ENCODE peak calls at places on chromosome 19, in seven cellular contexts. One of them, this sample, is unnamed.

GRCh38 chr19:38657633-38658222 is 10.3 kb downstream of the ACTN4 start:
- DNase-seq in HepG2: no peak
- DNase-seq in sigmoid colon: no peak
- DNase-seq in ovary: no peak
- DNase-seq in tibial nerve: no peak
- DNase-seq in stomach: no peak
- DNase-seq in A549: peak; percentile 95
- DNase-seq in this sample: no peak

GRCh38 chr19:44356383-44357111 is at the start of gene ZNF112:
- DNase-seq in A549: peak; percentile 98
- DNase-seq in tibial nerve: peak; percentile 82
- DNase-seq in HepG2: peak; percentile 94
- DNase-seq in stomach: peak; percentile 90
- DNase-seq in sigmoid colon: peak; percentile 93
- DNase-seq in ovary: peak; percentile 83
- DNase-seq in this sample: peak; percentile 90

GRCh38 chr19:47099576-47100050 is 14.0 kb downstream of the ZC3H4 start:
- DNase-seq in HepG2: no peak
- DNase-seq in ovary: no peak
- DNase-seq in sigmoid colon: no peak
- DNase-seq in A549: no peak
- DNase-seq in stomach: no peak
- DNase-seq in tibial nerve: no peak
- DNase-seq in this sample: no peak

GRCh38 chr19:46935066-46935663 is 74.4 kb downstream of the ARHGAP35 start:
- DNase-seq in stomach: no peak
- DNase-seq in tibial nerve: no peak
- DNase-seq in HepG2: no peak
- DNase-seq in A549: no peak
- DNase-seq in sigmoid colon: no peak
- DNase-seq in ovary: no peak
- DNase-seq in this sample: no peak

GRCh38 chr19:41926028-41926860 is 2.0 kb downstream of the ERFL start:
- DNase-seq in sigmoid colon: no peak
- DNase-seq in ovary: no peak
- DNase-seq in stomach: no peak
- DNase-seq in HepG2: no peak
- DNase-seq in tibial nerve: no peak
- DNase-seq in A549: no peak
- DNase-seq in this sample: no peak

GRCh38 chr19:43798546-43799409 is 3.5 kb downstream of the LYPD5 start:
- DNase-seq in stomach: peak; percentile 62
- DNase-seq in ovary: peak; percentile 37
- DNase-seq in sigmoid colon: no peak
- DNase-seq in tibial nerve: no peak
- DNase-seq in A549: peak; percentile 30
- DNase-seq in HepG2: no peak
- DNase-seq in this sample: peak; percentile 69

GRCh38 chr19:38709671-38710415 is 34.4 kb downstream of the CAPN12 start:
- DNase-seq in stomach: no peak
- DNase-seq in sigmoid colon: no peak
- DNase-seq in ovary: no peak
- DNase-seq in tibial nerve: no peak
- DNase-seq in HepG2: no peak
- DNase-seq in A549: no peak
- DNase-seq in this sample: no peak

GRCh38 chr19:13974073-13974472 is 21.8 kb downstream of the DCAF15 start:
- DNase-seq in tibial nerve: no peak
- DNase-seq in ovary: no peak
- DNase-seq in HepG2: no peak
- DNase-seq in A549: peak; percentile 32
- DNase-seq in stomach: peak; percentile 47
- DNase-seq in sigmoid colon: no peak
- DNase-seq in this sample: no peak

GRCh38 chr19:53960886-53961285 is 1.9 kb upstream of the CACNG8 start:
- DNase-seq in ovary: no peak
- DNase-seq in stomach: no peak
- DNase-seq in tibial nerve: no peak
- DNase-seq in HepG2: no peak
- DNase-seq in A549: no peak
- DNase-seq in sigmoid colon: no peak
- DNase-seq in this sample: no peak

GRCh38 chr19:54172413-54172763 is 572 bp downstream of the TMC4 start:
- DNase-seq in ovary: no peak
- DNase-seq in stomach: no peak
- DNase-seq in HepG2: no peak
- DNase-seq in tibial nerve: no peak
- DNase-seq in sigmoid colon: no peak
- DNase-seq in A549: no peak
- DNase-seq in this sample: peak; percentile 57

GRCh38 chr19:18388328-18389094 is 2.6 kb downstream of the GDF15 start:
- DNase-seq in ovary: peak; percentile 87
- DNase-seq in stomach: peak; percentile 88
- DNase-seq in sigmoid colon: peak; percentile 88
- DNase-seq in A549: peak; percentile 72
- DNase-seq in tibial nerve: peak; percentile 71
- DNase-seq in HepG2: peak; percentile 52
- DNase-seq in this sample: peak; percentile 88

GRCh38 chr19:17847538-17848366 is at the start of gene JAK3:
- DNase-seq in sigmoid colon: no peak
- DNase-seq in stomach: peak; percentile 52
- DNase-seq in A549: no peak
- DNase-seq in tibial nerve: no peak
- DNase-seq in ovary: peak; percentile 85
- DNase-seq in HepG2: peak; percentile 59
- DNase-seq in this sample: peak; percentile 78

GRCh38 chr19:10887616-10888367 is 16.4 kb downstream of the CARM1 start:
- DNase-seq in sigmoid colon: no peak
- DNase-seq in stomach: no peak
- DNase-seq in HepG2: no peak
- DNase-seq in A549: no peak
- DNase-seq in ovary: no peak
- DNase-seq in tibial nerve: no peak
- DNase-seq in this sample: no peak

GRCh38 chr19:45087531-45087930 is 5.4 kb upstream of the PPP1R37 start:
- DNase-seq in sigmoid colon: no peak
- DNase-seq in stomach: no peak
- DNase-seq in tibial nerve: no peak
- DNase-seq in HepG2: no peak
- DNase-seq in A549: no peak
- DNase-seq in ovary: no peak
- DNase-seq in this sample: no peak

DNA sequence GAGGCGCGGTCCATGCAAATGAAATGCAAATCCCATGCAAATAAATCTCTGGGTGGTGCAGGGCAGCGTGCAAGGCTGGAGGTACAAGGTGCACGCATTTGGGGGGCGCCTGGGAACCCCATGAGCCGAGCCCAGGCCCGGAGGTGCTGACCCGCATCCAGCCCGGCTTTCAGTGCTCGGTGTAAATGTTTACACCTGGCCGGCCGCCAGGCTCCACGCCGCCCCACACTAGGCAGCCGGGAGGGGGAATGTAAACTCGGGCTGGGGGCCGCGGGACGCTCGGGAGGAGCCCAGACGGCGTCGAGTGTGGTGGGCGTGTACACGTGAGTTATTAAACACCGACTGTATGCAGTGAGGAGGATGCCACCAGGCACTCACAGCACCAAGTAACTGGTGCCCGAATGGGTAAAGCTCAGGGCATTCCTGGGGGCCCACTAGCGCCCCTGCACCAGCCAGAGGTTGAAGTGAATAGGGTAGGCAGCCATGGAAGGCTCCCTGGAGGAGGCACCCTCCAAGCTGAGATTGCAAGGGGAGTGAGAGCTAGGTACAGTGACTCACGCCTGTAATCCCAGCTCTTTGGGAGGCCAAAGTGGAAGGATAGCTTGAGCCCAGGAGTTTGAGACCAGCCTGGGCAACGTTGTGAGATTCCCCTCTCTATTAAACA is 17.2 kb downstream of the FUT6 start:
- DNase-seq in sigmoid colon: no peak
- DNase-seq in HepG2: no peak
- DNase-seq in tibial nerve: no peak
- DNase-seq in stomach: peak; percentile 62
- DNase-seq in A549: no peak
- DNase-seq in ovary: no peak
- DNase-seq in this sample: no peak
- H3K27ac ChIP-seq in sigmoid colon: no peak overlapping the region
- H3K27ac ChIP-seq in HepG2: no peak overlapping the region
- H3K27ac ChIP-seq in tibial nerve: no peak overlapping the region
- H3K27ac ChIP-seq in stomach: no peak overlapping the region
- H3K27ac ChIP-seq in A549: no peak overlapping the region
- H3K27ac ChIP-seq in ovary: no peak overlapping the region
- H3K27ac ChIP-seq in this sample: no peak overlapping the region

GRCh38 chr19:4559569-4559968 is at the start of gene SEMA6B:
- DNase-seq in A549: no peak
- DNase-seq in sigmoid colon: no peak
- DNase-seq in stomach: peak; percentile 35
- DNase-seq in HepG2: no peak
- DNase-seq in tibial nerve: peak; percentile 37
- DNase-seq in ovary: no peak
- DNase-seq in this sample: no peak
- TF ChIP-seq EP300 in A549: no peak
- TF ChIP-seq EP300 in sigmoid colon: no peak
- TF ChIP-seq EP300 in stomach: peak; percentile 27
- TF ChIP-seq EP300 in HepG2: no peak
- TF ChIP-seq EP300 in tibial nerve: peak; percentile 73
- TF ChIP-seq EP300 in ovary: no peak
- TF ChIP-seq EP300 in this sample: no peak

DNA sequence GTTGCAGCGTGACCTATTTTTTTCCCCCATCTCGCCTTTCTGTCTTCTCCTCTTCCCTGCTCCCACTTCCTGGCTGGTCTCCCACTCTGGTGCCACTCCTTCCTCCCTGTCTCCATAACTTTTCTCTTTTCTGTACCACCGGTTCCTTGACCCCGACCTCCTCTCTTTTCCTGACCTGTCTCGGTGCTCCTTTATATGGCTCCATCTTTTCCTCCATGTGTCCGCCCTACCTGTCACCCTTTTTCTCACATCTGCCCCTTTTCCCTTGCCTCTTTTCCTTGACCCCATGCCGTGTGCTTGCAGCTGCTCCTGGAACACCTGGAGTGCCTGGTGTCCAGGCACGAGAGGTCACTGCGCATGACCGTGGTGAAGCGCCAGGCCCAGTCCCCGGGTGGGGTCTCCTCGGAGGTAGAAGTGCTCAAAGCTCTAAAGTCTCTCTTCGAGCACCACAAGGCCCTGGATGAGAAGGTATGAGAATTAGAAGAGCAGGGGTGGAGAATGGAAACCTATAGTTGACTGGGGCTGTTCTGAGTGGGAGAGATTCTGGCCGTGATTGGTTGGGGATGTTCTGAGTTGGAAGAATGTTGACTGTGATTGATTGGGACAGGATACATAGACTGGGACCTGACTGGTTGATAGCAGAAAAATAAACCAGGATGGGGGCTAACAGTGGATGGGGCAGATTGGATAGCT is 9.3 kb downstream of the PPFIA3 start:
- DNase-seq in tibial nerve: no peak
- DNase-seq in A549: no peak
- DNase-seq in sigmoid colon: no peak
- DNase-seq in HepG2: no peak
- DNase-seq in stomach: no peak
- DNase-seq in ovary: no peak
- DNase-seq in this sample: no peak
- H3K4me3 ChIP-seq in tibial nerve: peak overlapping the region; percentile 6
- H3K4me3 ChIP-seq in A549: peak overlapping the region; percentile 40
- H3K4me3 ChIP-seq in sigmoid colon: peak overlapping the region; percentile 6
- H3K4me3 ChIP-seq in HepG2: peak overlapping the region; percentile 49
- H3K4me3 ChIP-seq in stomach: peak overlapping the region; percentile 30
- H3K4me3 ChIP-seq in ovary: no peak overlapping the region
- H3K4me3 ChIP-seq in this sample: peak overlapping the region; percentile 41

GRCh38 chr19:3670258-3670795 is 29.9 kb downstream of the PIP5K1C start:
- DNase-seq in sigmoid colon: peak; percentile 98
- DNase-seq in ovary: peak; percentile 83
- DNase-seq in stomach: peak; percentile 31
- DNase-seq in A549: peak; percentile 77
- DNase-seq in HepG2: no peak
- DNase-seq in tibial nerve: peak; percentile 87
- DNase-seq in this sample: peak; percentile 68
- H3K27ac ChIP-seq in sigmoid colon: peak overlapping the region; percentile 99
- H3K27ac ChIP-seq in ovary: peak overlapping the region; percentile 99
- H3K27ac ChIP-seq in stomach: peak overlapping the region; percentile 96
- H3K27ac ChIP-seq in A549: peak overlapping the region; percentile 75
- H3K27ac ChIP-seq in HepG2: no peak overlapping the region
- H3K27ac ChIP-seq in tibial nerve: peak overlapping the region; percentile 93
- H3K27ac ChIP-seq in this sample: peak overlapping the region; percentile 96

GRCh38 chr19:9580728-9581127 is 3.6 kb downstream of the ZNF121 start:
- DNase-seq in ovary: no peak
- DNase-seq in A549: no peak
- DNase-seq in tibial nerve: no peak
- DNase-seq in sigmoid colon: no peak
- DNase-seq in HepG2: no peak
- DNase-seq in stomach: no peak
- DNase-seq in this sample: no peak

GRCh38 chr19:9586764-9587163 is 2.5 kb upstream of the ZNF121 start:
- DNase-seq in stomach: peak; percentile 80
- DNase-seq in HepG2: peak; percentile 74
- DNase-seq in A549: peak; percentile 78
- DNase-seq in sigmoid colon: peak; percentile 69
- DNase-seq in tibial nerve: peak; percentile 66
- DNase-seq in ovary: peak; percentile 43
- DNase-seq in this sample: peak; percentile 85

GRCh38 chr19:9584073-9584833 is at the start of gene ZNF121:
- DNase-seq in stomach: peak; percentile 85
- DNase-seq in HepG2: peak; percentile 77
- DNase-seq in tibial nerve: peak; percentile 73
- DNase-seq in sigmoid colon: peak; percentile 89
- DNase-seq in A549: peak; percentile 83
- DNase-seq in ovary: peak; percentile 88
- DNase-seq in this sample: peak; percentile 88
- TF ChIP-seq EP300 in stomach: peak; percentile 24
- TF ChIP-seq EP300 in HepG2: no peak
- TF ChIP-seq EP300 in tibial nerve: peak; percentile 88
- TF ChIP-seq EP300 in sigmoid colon: no peak
- TF ChIP-seq EP300 in A549: no peak
- TF ChIP-seq EP300 in ovary: no peak
- TF ChIP-seq EP300 in this sample: no peak

GRCh38 chr19:57935731-57936130 is 529 bp upstream of the ZNF418 start:
- DNase-seq in ovary: no peak
- DNase-seq in tibial nerve: no peak
- DNase-seq in stomach: no peak
- DNase-seq in sigmoid colon: no peak
- DNase-seq in HepG2: no peak
- DNase-seq in A549: no peak
- DNase-seq in this sample: no peak
- H3K4me3 ChIP-seq in ovary: no peak overlapping the region
- H3K4me3 ChIP-seq in tibial nerve: no peak overlapping the region
- H3K4me3 ChIP-seq in stomach: no peak overlapping the region
- H3K4me3 ChIP-seq in sigmoid colon: no peak overlapping the region
- H3K4me3 ChIP-seq in HepG2: no peak overlapping the region
- H3K4me3 ChIP-seq in A549: no peak overlapping the region
- H3K4me3 ChIP-seq in this sample: no peak overlapping the region

GRCh38 chr19:55598034-55598433 is 1.3 kb downstream of the FIZ1 start:
- DNase-seq in tibial nerve: no peak
- DNase-seq in ovary: no peak
- DNase-seq in sigmoid colon: no peak
- DNase-seq in HepG2: no peak
- DNase-seq in stomach: no peak
- DNase-seq in A549: no peak
- DNase-seq in this sample: no peak
- H3K27ac ChIP-seq in tibial nerve: no peak overlapping the region
- H3K27ac ChIP-seq in ovary: no peak overlapping the region
- H3K27ac ChIP-seq in sigmoid colon: peak overlapping the region; percentile 98
- H3K27ac ChIP-seq in HepG2: no peak overlapping the region
- H3K27ac ChIP-seq in stomach: no peak overlapping the region
- H3K27ac ChIP-seq in A549: no peak overlapping the region
- H3K27ac ChIP-seq in this sample: peak overlapping the region; percentile 98

GRCh38 chr19:30064021-30064699 is 122.1 kb downstream of the URI1 start:
- DNase-seq in A549: no peak
- DNase-seq in HepG2: no peak
- DNase-seq in ovary: no peak
- DNase-seq in tibial nerve: no peak
- DNase-seq in sigmoid colon: peak; percentile 40
- DNase-seq in stomach: no peak
- DNase-seq in this sample: peak; percentile 4
- TF ChIP-seq EP300 in A549: no peak
- TF ChIP-seq EP300 in HepG2: no peak
- TF ChIP-seq EP300 in ovary: no peak
- TF ChIP-seq EP300 in tibial nerve: no peak
- TF ChIP-seq EP300 in sigmoid colon: no peak
- TF ChIP-seq EP300 in stomach: no peak
- TF ChIP-seq EP300 in this sample: no peak

This sample was measured in transverse colon.